ENCODE peak calls at places on chromosomes 4 and X, in four cellular contexts. V, W, Q and G are unnamed samples.

GRCh38 chr4:89898304-89898716 is 3.7 kb downstream of the MMRN1 start:
- DNase-seq in W (no peak), V (no peak), Q (no peak), G (no peak)

GRCh38 chr4:122224348-122224747 is 72.2 kb downstream of the BLTP1 start:
- DNase-seq in Q (peak; percentile 38), W (no peak), V (peak; percentile 17), G (peak; percentile 34)

GRCh38 chrX:150587585-150588503 is 19.4 kb downstream of the MTM1 start:
- DNase-seq in V (peak; percentile 18), W (no peak), Q (peak; percentile 46), G (peak; percentile 50)

GRCh38 chr4:1721666-1722550 is 587 bp downstream of the TACC3 start:
- DNase-seq in V (no peak), Q (peak; percentile 23), W (no peak), G (no peak)

GRCh38 chr4:42136371-42136770 is 16.1 kb downstream of the BEND4 start:
- DNase-seq in Q (no peak), W (no peak), V (no peak), G (no peak)

GRCh38 chr4:43238018-43238417 is 345.5 kb downstream of the GRXCR1 start:
- DNase-seq in V (no peak), W (no peak), Q (no peak), G (no peak)

GRCh38 chr4:71540749-71541269 is 202.0 kb downstream of the SLC4A4 start:
- DNase-seq in V (no peak), W (no peak), Q (peak; percentile 11), G (peak; percentile 22)

GRCh38 chrX:146454363-146454762 is 355.2 kb upstream of the CXorf51B start:
- DNase-seq in Q (no peak), V (no peak), W (no peak), G (no peak)

GRCh38 chr4:176805155-176805554 is 12.4 kb upstream of the VEGFC start:
- DNase-seq in V (peak; percentile 48), Q (no peak), W (no peak), G (no peak)